ENCODE peak calls at places on chromosomes 12 and 14, in six cellular contexts. X is GM12891, Z is HepG2, B is K562, U is GM12878, Y is H1. D is an unnamed sample.

GRCh38 chr14:93044601-93045000 is 71.1 kb downstream of the ITPK1 start:
- DNase-seq in X (no peak), B (peak), Z (no peak), U (no peak), Y (no peak), D (peak)

GRCh38 chr14:94665121-94665520 is 52.9 kb downstream of the SERPINA3 start:
- DNase-seq in U (no peak), Y (no peak), X (no peak), B (no peak), Z (no peak), D (no peak)

GRCh38 chr14:47917344-47917954 is 242.0 kb upstream of the MDGA2 start:
- DNase-seq in X (no peak), B (no peak), Y (peak), U (no peak), Z (peak), D (no peak)

GRCh38 chr14:103247169-103247606 is 86.8 kb upstream of the EIF5 start:
- DNase-seq in U (no peak), Z (no peak), X (no peak), Y (no peak), B (no peak), D (no peak)

GRCh38 chr12:50112456-50113218 is 601 bp downstream of the COX14 start:
- DNase-seq in X (peak), U (no peak), Z (peak), Y (no peak), B (peak), D (no peak)

GRCh38 chr12:53179694-53180269 is 740 bp upstream of the ZNF740 start:
- DNase-seq in Y (no peak), B (peak), X (no peak), U (no peak), Z (no peak), D (no peak)

GRCh38 chr12:44759289-44759688 is 116.8 kb downstream of the NELL2 start:
- DNase-seq in B (no peak), Z (no peak), Y (no peak), U (no peak), X (no peak), D (no peak)

GRCh38 chr12:24088751-24089150 is 139.3 kb upstream of the SOX5 start:
- DNase-seq in Y (no peak), Z (no peak), U (no peak), X (no peak), B (no peak), D (no peak)

GRCh38 chr12:15757553-15758255 is 31.5 kb downstream of the EPS8 start:
- DNase-seq in X (no peak), Y (no peak), U (no peak), B (no peak), Z (peak), D (no peak)

GRCh38 chr12:106108187-106108816 is 30.5 kb downstream of the NUAK1 start:
- DNase-seq in Y (no peak), Z (no peak), X (no peak), B (no peak), U (no peak), D (no peak)

GRCh38 chr12:20367731-20368652 is at the start of gene PDE3A:
- DNase-seq in X (no peak), B (no peak), U (no peak), Z (no peak), Y (peak), D (no peak)

GRCh38 chr14:100384819-100385813 is 62.0 kb downstream of the SLC25A47 start:
- DNase-seq in Y (no peak), U (no peak), Z (peak), B (no peak), X (no peak), D (no peak)

GRCh38 chr12:6278439-6279255 is 31.8 kb upstream of the PLEKHG6 start:
- DNase-seq in B (peak), Z (peak), U (no peak), X (peak), Y (peak), D (peak)

GRCh38 chr12:54411398-54412241 is 7.4 kb downstream of the ITGA5 start:
- DNase-seq in B (peak), Y (peak), Z (no peak), X (no peak), U (no peak), D (no peak)
- TF ChIP-seq TAF1 in B (no peak), Y (no peak), Z (no peak), X (no peak), U (no peak), D (no peak)

DNA sequence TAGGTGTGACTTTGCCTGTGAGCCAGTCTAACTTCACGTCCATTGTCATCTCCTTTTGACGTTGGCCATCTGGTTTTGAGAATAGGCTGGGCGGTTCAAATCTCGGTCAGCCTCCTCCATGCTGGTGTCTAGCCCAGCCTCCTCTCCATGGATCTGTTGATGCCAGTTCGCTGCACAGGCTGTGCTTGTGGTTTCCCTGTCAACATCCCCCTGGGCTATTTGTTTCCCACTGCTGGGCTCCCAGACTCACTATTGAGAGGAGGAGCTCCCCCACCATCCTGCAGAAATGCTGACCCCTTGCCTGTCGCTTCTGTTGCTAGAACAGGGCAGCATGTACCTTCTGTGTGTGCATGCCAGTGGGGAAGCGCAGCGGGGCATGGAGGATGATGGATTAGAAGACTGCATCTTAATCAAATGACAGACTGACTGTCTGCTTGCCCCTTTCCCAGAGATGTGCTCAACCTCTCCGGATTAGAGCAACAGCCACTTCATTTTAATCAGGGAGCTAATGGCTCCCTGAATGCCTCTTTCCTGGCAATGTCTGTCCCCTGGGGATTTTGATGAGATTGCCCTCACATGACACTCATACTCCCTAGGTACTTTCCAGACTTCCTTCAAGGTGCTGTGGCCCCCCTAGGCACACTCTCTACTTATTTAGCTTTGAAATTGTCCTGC is 170.6 kb downstream of the TSPAN9 start:
- DNase-seq in B (no peak), U (no peak), Z (no peak), Y (no peak), X (no peak), D (no peak)
- TF ChIP-seq POLR2AphosphoS5 in B (no peak), U (no peak), Z (no peak), Y (no peak), X (no peak), D (no peak)

GRCh38 chr12:122903704-122904034 is 7.7 kb upstream of the VPS37B start:
- DNase-seq in U (no peak), X (no peak), Z (no peak), B (no peak), Y (no peak), D (no peak)
- TF ChIP-seq POLR2A in U (no peak), X (no peak), Z (no peak), B (no peak), Y (no peak), D (no peak)

GRCh38 chr12:26648584-26648983 is 184.4 kb downstream of the ITPR2 start:
- DNase-seq in U (no peak), Z (no peak), B (no peak), Y (no peak), X (no peak), D (no peak)
- TF ChIP-seq TAF1 in U (no peak), Z (no peak), B (no peak), Y (no peak), X (no peak), D (no peak)

DNA sequence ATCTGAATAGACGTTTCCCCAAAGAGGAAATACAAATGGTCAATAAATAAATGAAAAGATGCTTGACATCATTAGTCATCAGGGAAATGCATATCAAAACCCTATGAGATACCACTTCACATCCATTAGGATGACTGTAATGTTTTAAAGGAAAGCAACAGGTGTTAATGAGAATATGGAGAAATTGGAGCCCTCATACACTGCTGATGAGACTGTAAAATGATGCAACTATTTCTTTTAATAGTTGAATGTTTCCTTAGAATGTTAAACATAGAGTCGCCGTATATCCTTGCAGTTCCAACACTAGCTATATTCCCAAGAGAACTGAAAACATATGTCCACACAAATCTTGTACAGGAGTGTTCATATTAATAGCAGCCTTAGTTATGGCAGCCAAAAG is 133.2 kb downstream of the SLC38A4 start:
- DNase-seq in U (no peak), X (no peak), B (no peak), Y (no peak), Z (no peak), D (no peak)
- TF ChIP-seq POLR2AphosphoS5 in U (no peak), X (no peak), B (no peak), Y (no peak), Z (no peak), D (no peak)

DNA sequence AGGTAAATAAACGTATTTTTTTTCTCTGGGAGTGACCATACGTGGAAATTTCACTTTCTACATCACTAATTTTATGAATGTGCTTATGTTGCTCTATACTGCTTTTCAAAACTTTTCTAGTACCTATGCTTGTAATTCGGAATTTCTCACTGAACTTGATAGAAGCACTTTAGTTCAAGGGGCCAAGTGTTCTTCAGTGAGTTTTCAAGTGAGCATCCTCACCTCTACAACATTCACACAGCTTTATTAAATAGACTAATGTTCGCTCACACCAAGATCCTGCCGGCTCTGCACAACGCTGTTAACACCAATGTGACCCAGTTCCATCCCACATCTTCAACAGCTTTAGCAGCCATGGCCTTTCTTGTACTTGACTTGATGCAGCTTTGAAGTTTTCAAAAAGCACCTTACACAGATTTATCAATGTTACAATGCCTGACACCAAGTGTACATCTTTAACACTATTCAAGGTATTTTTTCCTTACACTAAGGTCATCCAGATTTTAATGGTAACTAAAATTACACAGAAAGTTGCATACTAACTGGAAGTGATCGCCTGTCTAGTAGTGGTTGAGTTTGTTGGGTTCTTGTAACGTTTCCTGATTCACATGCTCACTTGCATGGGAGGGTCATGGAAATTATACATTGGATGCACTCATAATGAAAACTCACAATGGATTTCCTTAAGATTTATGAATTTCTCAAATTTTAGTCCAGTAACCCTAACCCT is 4.5 kb downstream of the UBC start:
- DNase-seq in X (no peak), B (no peak), Y (no peak), Z (no peak), U (no peak), D (no peak)
- TF ChIP-seq POLR2A in X (peak), B (no peak), Y (no peak), Z (peak), U (peak), D (peak)

DNA sequence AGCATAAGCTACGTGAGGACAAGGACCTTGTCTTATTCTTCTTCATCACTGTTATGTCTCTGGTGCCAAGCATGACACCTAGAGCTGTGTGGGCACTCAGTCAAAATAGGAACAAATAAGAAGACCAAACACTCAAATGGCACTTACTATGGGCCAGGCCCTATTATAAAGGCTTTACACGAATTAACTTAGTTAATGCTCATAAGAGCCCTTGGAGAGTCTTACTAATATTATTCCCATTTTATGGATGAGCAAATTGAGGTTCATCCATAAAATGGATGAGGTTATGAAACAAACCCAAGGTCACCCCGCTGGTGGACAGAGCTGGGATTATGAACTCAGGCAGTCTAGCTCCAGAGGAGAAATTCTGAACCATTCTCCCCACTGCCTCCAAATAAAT is 47.7 kb downstream of the ISCA2 start:
- DNase-seq in U (no peak), Y (no peak), B (no peak), Z (no peak), X (no peak), D (no peak)
- TF ChIP-seq TAF1 in U (no peak), Y (no peak), B (no peak), Z (no peak), X (no peak), D (no peak)

DNA sequence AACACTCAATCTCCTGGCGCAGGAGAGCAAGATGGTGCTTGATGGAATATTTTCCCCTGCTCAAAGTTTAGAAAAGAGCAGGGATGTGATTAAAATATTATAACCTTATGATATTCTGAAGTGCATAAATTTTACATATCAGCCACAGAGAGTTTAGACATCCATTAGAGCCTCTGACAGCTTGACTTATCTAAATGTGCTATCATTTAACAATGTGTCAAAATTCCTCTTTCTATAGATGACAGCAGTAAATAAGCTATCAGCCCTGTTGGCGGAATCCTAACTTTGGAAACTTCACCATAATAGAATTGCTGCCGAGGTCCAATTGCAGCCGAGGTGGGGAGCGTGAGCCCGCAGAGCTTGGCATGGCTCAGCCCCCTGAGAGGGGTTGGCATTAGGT is 117.7 kb upstream of the MYL2 start:
- DNase-seq in Y (no peak), B (no peak), X (no peak), U (no peak), Z (no peak), D (no peak)
- TF ChIP-seq POLR2AphosphoS5 in Y (no peak), B (no peak), X (no peak), U (no peak), Z (no peak), D (no peak)

D was measured in GM12892.